ENCODE peak calls at places on chromosomes 2 and 18, in six cellular contexts. F is IMR-90, M is thoracic aorta, T is adrenal gland, R is stomach, U is PC-9. P is an unnamed sample.

GRCh38 chr2:12119841-12120240 is 373.4 kb downstream of the LPIN1 start:
- DNase-seq in F (peak; percentile 60), M (no peak), T (no peak), R (no peak), U (peak; percentile 43), P (no peak)

GRCh38 chr2:655626-656025 is 21.6 kb downstream of the TMEM18 start:
- DNase-seq in F (peak; percentile 39), M (no peak), T (no peak), R (no peak), U (no peak), P (no peak)

GRCh38 chr18:63613420-63613819 is 26.3 kb downstream of the SERPINB13 start:
- DNase-seq in F (no peak), M (no peak), T (no peak), R (no peak), U (no peak), P (no peak)

GRCh38 chr2:26845021-26845420 is 2.9 kb upstream of the DPYSL5 start:
- DNase-seq in F (no peak), M (no peak), T (no peak), R (no peak), U (no peak), P (no peak)

GRCh38 chr2:207408086-207408794 is 121.5 kb upstream of the CREB1 start:
- DNase-seq in F (no peak), M (no peak), T (no peak), R (peak; percentile 72), U (peak; percentile 78), P (peak; percentile 51)

GRCh38 chr2:38376346-38376682 is 759 bp downstream of the ATL2 start:
- DNase-seq in F (peak; percentile 70), M (no peak), T (peak; percentile 73), R (peak; percentile 49), U (peak; percentile 67), P (peak; percentile 64)

GRCh38 chr2:142300517-142300916 is 169.7 kb upstream of the LRP1B start:
- DNase-seq in F (no peak), M (no peak), T (no peak), R (no peak), U (no peak), P (no peak)

GRCh38 chr18:50473896-50474295 is 86.0 kb upstream of the MAPK4 start:
- DNase-seq in F (no peak), M (no peak), T (no peak), R (no peak), U (no peak), P (no peak)

GRCh38 chr18:36650906-36651305 is 177.9 kb downstream of the TPGS2 start:
- DNase-seq in F (no peak), M (no peak), T (no peak), R (no peak), U (no peak), P (no peak)

GRCh38 chr2:32678825-32679224 is 51.0 kb downstream of the TTC27 start:
- DNase-seq in F (peak; percentile 73), M (no peak), T (no peak), R (no peak), U (no peak), P (no peak)

GRCh38 chr2:64459575-64459974 is 5.6 kb downstream of the LGALSL start:
- DNase-seq in F (no peak), M (no peak), T (no peak), R (no peak), U (no peak), P (no peak)

GRCh38 chr2:46014911-46015654 is 282.1 kb upstream of the EPAS1 start:
- DNase-seq in F (no peak), M (no peak), T (peak; percentile 38), R (no peak), U (no peak), P (no peak)

GRCh38 chr18:6616981-6617380 is 112.5 kb upstream of the ARHGAP28 start:
- DNase-seq in F (peak; percentile 41), M (no peak), T (no peak), R (no peak), U (no peak), P (no peak)

GRCh38 chr2:148209598-148209997 is 188.7 kb downstream of the MBD5 start:
- DNase-seq in F (no peak), M (no peak), T (no peak), R (no peak), U (no peak), P (no peak)

GRCh38 chr2:52079602-52080001 is 1047.7 kb upstream of the NRXN1 start:
- DNase-seq in F (no peak), M (no peak), T (no peak), R (no peak), U (no peak), P (no peak)

GRCh38 chr18:26301681-26302080 is 75.4 kb downstream of the TAF4B start:
- DNase-seq in F (no peak), M (no peak), T (no peak), R (no peak), U (no peak), P (no peak)

GRCh38 chr18:3798032-3798431 is 348.1 kb downstream of the TGIF1 start:
- DNase-seq in F (no peak), M (no peak), T (no peak), R (no peak), U (no peak), P (no peak)

GRCh38 chr2:226227341-226227740 is 572.3 kb downstream of the IRS1 start:
- DNase-seq in F (peak; percentile 18), M (no peak), T (no peak), R (no peak), U (no peak), P (no peak)

GRCh38 chr2:37786854-37787253 is 115.4 kb upstream of the CDC42EP3 start:
- DNase-seq in F (no peak), M (no peak), T (no peak), R (no peak), U (no peak), P (no peak)

GRCh38 chr18:25630682-25631081 is 278.7 kb upstream of the ZNF521 start:
- DNase-seq in F (no peak), M (no peak), T (no peak), R (no peak), U (no peak), P (no peak)

GRCh38 chr2:204533629-204534370 is 11.5 kb upstream of the PARD3B start:
- DNase-seq in F (peak; percentile 69), M (no peak), T (no peak), R (no peak), U (peak; percentile 87), P (no peak)

GRCh38 chr2:107737764-107738163 is 88.9 kb upstream of the RGPD4 start:
- DNase-seq in F (no peak), M (no peak), T (no peak), R (no peak), U (no peak), P (no peak)

GRCh38 chr2:241844066-241844728 is 14.5 kb downstream of the PDCD1 start:
- DNase-seq in F (peak; percentile 22), M (no peak), T (peak; percentile 68), R (peak; percentile 77), U (no peak), P (no peak)

GRCh38 chr2:95349568-95350319 is 52.6 kb downstream of the KCNIP3 start:
- DNase-seq in F (no peak), M (no peak), T (peak; percentile 8), R (peak; percentile 13), U (no peak), P (no peak)

GRCh38 chr2:85276571-85277121 is 51.1 kb downstream of the TGOLN2 start:
- DNase-seq in F (no peak), M (no peak), T (no peak), R (no peak), U (no peak), P (no peak)
- H3K27ac ChIP-seq in F (peak overlapping the region; percentile 53), M (peak overlapping the region; percentile 86), T (no peak overlapping the region), R (peak overlapping the region; percentile 45), U (no peak overlapping the region), P (peak overlapping the region; percentile 63)

GRCh38 chr2:102801858-102802699 is 40.2 kb downstream of the TMEM182 start:
- DNase-seq in F (no peak), M (no peak), T (no peak), R (no peak), U (no peak), P (no peak)
- H3K9me3 ChIP-seq in F (peaks cover 13% of the 10 kb centered on the region), M (peaks cover 10% of the 10 kb centered on the region), T (no peaks in the 10 kb centered on the region), R (peaks cover 8% of the 10 kb centered on the region), U (peaks cover 14% of the 10 kb centered on the region), P (no peaks in the 10 kb centered on the region)

GRCh38 chr18:79605481-79605880 is 74.1 kb upstream of the CTDP1 start:
- DNase-seq in F (no peak), M (no peak), T (no peak), R (no peak), U (no peak), P (no peak)

GRCh38 chr18:79603321-79604204 is 76.0 kb upstream of the CTDP1 start:
- DNase-seq in F (no peak), M (no peak), T (no peak), R (no peak), U (no peak), P (no peak)

GRCh38 chr18:79606621-79607331 is 72.8 kb upstream of the CTDP1 start:
- DNase-seq in F (no peak), M (no peak), T (no peak), R (no peak), U (no peak), P (no peak)

GRCh38 chr18:79604913-79605235 is 74.7 kb upstream of the CTDP1 start:
- DNase-seq in F (no peak), M (no peak), T (no peak), R (no peak), U (no peak), P (no peak)

DNA sequence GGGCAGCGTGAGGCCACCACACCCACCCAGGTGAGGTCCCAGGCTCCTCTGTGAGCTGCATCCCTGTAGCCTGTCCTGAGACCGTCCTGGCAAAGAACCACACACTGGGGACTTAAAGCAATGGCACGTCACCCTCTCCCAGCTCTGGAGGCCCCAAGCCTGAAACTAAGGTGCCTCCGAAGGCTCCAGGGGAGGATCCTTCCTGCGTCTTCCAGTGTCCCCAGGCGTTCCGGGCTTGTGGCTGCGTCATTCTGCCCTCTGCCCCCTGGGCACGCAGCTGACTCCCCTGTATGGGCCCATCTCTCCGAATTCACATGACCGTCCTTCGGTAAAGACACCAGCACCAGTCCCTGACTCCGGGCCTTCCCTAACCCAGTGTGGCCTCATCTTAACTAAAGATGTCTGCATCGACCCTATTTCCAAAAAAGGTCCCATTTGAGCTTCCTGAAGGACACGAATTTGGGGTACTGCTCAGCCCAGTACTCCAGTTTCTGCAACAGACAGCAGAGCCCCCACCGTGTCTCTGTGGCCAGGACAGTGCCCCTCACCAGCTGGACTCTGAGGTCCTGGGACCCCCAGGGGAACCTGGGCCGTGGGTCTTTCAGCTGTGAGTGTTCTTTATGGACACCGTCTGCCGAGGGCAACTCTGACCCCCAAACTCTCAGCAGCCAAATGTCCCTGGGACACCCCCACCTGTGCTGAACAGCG is 75.2 kb upstream of the CTDP1 start:
- DNase-seq in F (no peak), M (no peak), T (no peak), R (no peak), U (no peak), P (no peak)
- H3K27me3 ChIP-seq in F (peaks cover 16% of the 10 kb centered on the region), M (no peaks in the 10 kb centered on the region), T (peaks cover 8% of the 10 kb centered on the region), R (peaks cover 9% of the 10 kb centered on the region), U (peaks cover 86% of the 10 kb centered on the region), P (no peaks in the 10 kb centered on the region)

DNA sequence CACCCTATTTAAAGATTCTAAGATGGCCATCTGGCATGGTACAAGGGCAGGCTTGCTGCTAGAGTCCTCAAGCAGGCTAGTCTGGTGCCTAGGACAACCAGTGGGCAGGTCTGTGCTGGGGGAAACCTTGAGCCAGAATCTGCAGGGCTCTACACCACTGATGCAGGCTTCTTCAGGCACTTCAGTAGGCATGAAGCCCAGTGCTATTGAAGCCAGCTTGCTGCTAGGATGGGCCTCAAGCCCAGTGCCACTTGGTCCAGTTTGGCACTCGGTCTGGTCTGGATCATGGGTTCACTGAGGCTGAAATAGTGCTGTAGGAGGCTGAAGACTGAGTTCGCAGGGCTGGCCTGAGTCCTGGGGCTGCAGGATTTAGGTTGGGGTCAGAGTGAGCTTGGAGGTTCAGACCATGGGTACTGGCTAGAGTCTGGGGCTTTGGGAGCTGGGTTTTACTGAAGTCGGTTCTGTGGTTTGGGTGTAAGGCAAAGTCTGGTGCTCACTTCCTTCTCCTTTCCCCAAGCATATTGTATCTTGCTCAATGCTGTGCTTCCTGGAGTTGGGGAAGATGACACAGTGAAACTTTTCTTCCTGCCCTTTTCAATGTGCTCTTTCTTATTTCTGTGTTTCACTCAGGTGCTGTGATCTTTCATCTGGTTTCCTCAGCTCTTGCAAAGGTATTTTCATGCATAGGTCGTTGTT is 41.2 kb downstream of the SP100 start:
- DNase-seq in F (no peak), M (no peak), T (no peak), R (no peak), U (no peak), P (no peak)
- H3K27ac ChIP-seq in F (no peak overlapping the region), M (no peak overlapping the region), T (no peak overlapping the region), R (peak overlapping the region; percentile 5), U (no peak overlapping the region), P (no peak overlapping the region)

P was measured in lung.